ENCODE peak calls at places on chromosomes 13 and 19, in four cellular contexts. X is GM06990, A is left ventricle myocardium inferior, L is fibroblast of lung. U is an unnamed sample.

GRCh38 chr13:26328326-26328725 is 74.4 kb downstream of the CDK8 start:
- DNase-seq in X (no peak), A (no peak), L (no peak), U (no peak)

GRCh38 chr19:13842294-13843103 is 34.4 kb upstream of the NANOS3 start:
- DNase-seq in L (peak; percentile 72), X (peak; percentile 79), A (peak; percentile 91), U (no peak)

GRCh38 chr19:52343548-52343947 is 7.5 kb downstream of the ZNF610 start:
- DNase-seq in L (peak; percentile 23), A (peak; percentile 20), X (no peak), U (peak; percentile 4)

GRCh38 chr13:36858285-36858684 is 39.3 kb downstream of the RFXAP start:
- DNase-seq in L (peak; percentile 63), X (no peak), A (no peak), U (peak; percentile 61)

GRCh38 chr19:926595-927043 is 784 bp downstream of the ARID3A start:
- DNase-seq in A (peak; percentile 70), X (peak; percentile 71), L (no peak), U (no peak)

GRCh38 chr13:85303630-85304029 is 495.6 kb downstream of the SLITRK6 start:
- DNase-seq in X (no peak), L (no peak), A (no peak), U (no peak)

GRCh38 chr19:1725100-1726064 is 27.9 kb upstream of the ONECUT3 start:
- DNase-seq in A (peak; percentile 52), L (peak; percentile 34), X (peak; percentile 47), U (no peak)

GRCh38 chr19:46355991-46356669 is 9.2 kb downstream of the PPP5C start:
- DNase-seq in A (no peak), X (no peak), L (no peak), U (no peak)

GRCh38 chr13:21501709-21502108 is 42.6 kb upstream of the ZDHHC20 start:
- DNase-seq in L (no peak), A (no peak), X (no peak), U (no peak)

GRCh38 chr13:111411186-111411858 is 90.9 kb downstream of the TEX29 start:
- DNase-seq in L (no peak), A (no peak), X (no peak), U (no peak)

GRCh38 chr19:40690699-40691420 is 409 bp upstream of the NUMBL start:
- DNase-seq in L (peak; percentile 93), X (peak; percentile 90), A (peak; percentile 97), U (peak; percentile 62)

GRCh38 chr19:51324082-51324481 is 12.6 kb downstream of the IGLON5 start:
- DNase-seq in A (no peak), L (no peak), X (no peak), U (no peak)

GRCh38 chr13:33480561-33480960 is 195.0 kb upstream of the STARD13 start:
- DNase-seq in X (no peak), L (no peak), A (no peak), U (no peak)

GRCh38 chr19:56253737-56254136 is 18.8 kb upstream of the EDDM13 start:
- DNase-seq in L (peak; percentile 74), A (no peak), X (peak; percentile 13), U (peak; percentile 57)

GRCh38 chr19:6772028-6772865 is at the start of gene VAV1:
- DNase-seq in A (peak; percentile 58), X (peak; percentile 92), L (no peak), U (no peak)

GRCh38 chr13:20706661-20707060 is 3.2 kb downstream of the IL17D start:
- DNase-seq in X (no peak), A (no peak), L (no peak), U (no peak)

GRCh38 chr13:38872693-38873092 is 117.9 kb downstream of the STOML3 start:
- DNase-seq in A (no peak), X (no peak), L (peak; percentile 46), U (peak; percentile 52)

GRCh38 chr13:66347718-66348117 is 882.4 kb downstream of the PCDH9 start:
- DNase-seq in X (no peak), L (no peak), A (no peak), U (peak; percentile 13)

GRCh38 chr13:110233682-110234280 is 73.2 kb downstream of the COL4A1 start:
- DNase-seq in A (no peak), X (no peak), L (no peak), U (no peak)

GRCh38 chr13:94325660-94326059 is 153.8 kb downstream of the DCT start:
- DNase-seq in L (no peak), X (no peak), A (no peak), U (no peak)

GRCh38 chr13:113864303-113864890 is 521 bp upstream of the GAS6 start:
- DNase-seq in A (no peak), L (no peak), X (no peak), U (peak; percentile 19)

GRCh38 chr19:52148256-52148655 is 8.5 kb upstream of the ZNF616 start:
- DNase-seq in X (no peak), L (no peak), A (no peak), U (no peak)

GRCh38 chr19:34676697-34677385 is at the start of gene SCGB2B2:
- DNase-seq in X (no peak), L (no peak), A (no peak), U (no peak)

GRCh38 chr13:91142572-91142971 is 204.9 kb upstream of the MIR17HG start:
- DNase-seq in A (no peak), L (peak; percentile 65), X (no peak), U (peak; percentile 67)

GRCh38 chr19:35533201-35533821 is at the start of gene GAPDHS:
- DNase-seq in A (no peak), X (no peak), L (peak; percentile 26), U (no peak)

GRCh38 chr13:74114641-74115040 is 19.6 kb downstream of the KLF12 start:
- DNase-seq in A (no peak), L (no peak), X (no peak), U (no peak)

GRCh38 chr19:17855333-17856152 is 4.2 kb upstream of the RPL18A start:
- DNase-seq in A (peak; percentile 85), L (peak; percentile 57), X (peak; percentile 81), U (peak; percentile 37)

GRCh38 chr13:75836441-75836840 is 200.3 kb downstream of the LMO7 start:
- DNase-seq in L (no peak), A (no peak), X (no peak), U (peak; percentile 18)

GRCh38 chr19:18401580-18402112 is 4.2 kb upstream of the LRRC25 start:
- DNase-seq in L (peak; percentile 83), X (peak; percentile 66), A (peak; percentile 63), U (peak; percentile 78)

GRCh38 chr13:40124648-40125045 is 469.2 kb downstream of the COG6 start:
- DNase-seq in X (no peak), L (no peak), A (no peak), U (no peak)

GRCh38 chr19:21699197-21699596 is 68.2 kb downstream of the ZNF100 start:
- DNase-seq in L (no peak), X (no peak), A (no peak), U (no peak)

GRCh38 chr13:20263393-20264044 is 31.4 kb upstream of the GJB6 start:
- DNase-seq in X (no peak), A (no peak), L (no peak), U (no peak)

GRCh38 chr19:30068528-30069395 is 126.7 kb downstream of the URI1 start:
- DNase-seq in A (no peak), X (no peak), L (no peak), U (no peak)

GRCh38 chr19:15466851-15467733 is 2.7 kb upstream of the RASAL3 start:
- DNase-seq in A (no peak), L (no peak), X (peak; percentile 87), U (peak; percentile 80)

GRCh38 chr19:8017808-8018207 is 12.4 kb upstream of the ELAVL1 start:
- DNase-seq in A (no peak), L (no peak), X (no peak), U (no peak)

GRCh38 chr19:54893406-54893805 is 12.5 kb upstream of the NCR1 start:
- DNase-seq in A (no peak), X (no peak), L (no peak), U (no peak)

GRCh38 chr19:46613525-46613924 is 11.4 kb downstream of the PTGIR start:
- DNase-seq in A (peak; percentile 13), L (no peak), X (no peak), U (no peak)

DNA sequence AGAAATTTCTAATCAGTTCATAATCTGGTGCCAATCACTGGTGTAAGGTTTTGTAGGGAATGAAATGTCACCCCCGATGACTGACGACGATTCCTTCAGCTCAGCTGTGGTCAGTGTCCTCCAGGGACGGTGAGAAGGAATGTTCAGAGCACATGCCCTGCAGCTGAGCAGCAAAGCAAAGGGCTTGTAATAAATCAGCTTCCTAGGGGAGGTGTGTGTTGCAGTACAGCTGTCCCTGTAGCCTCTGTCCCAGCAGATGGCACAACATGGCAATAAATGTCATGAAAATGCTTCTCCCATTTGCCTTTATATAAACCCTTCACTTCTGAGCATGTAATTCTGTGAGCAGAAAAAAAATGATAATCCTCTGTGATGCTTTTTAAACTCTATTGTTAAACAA is 102.4 kb downstream of the FAM216B start:
- DNase-seq in X (no peak), L (peak; percentile 61), A (no peak), U (peak; percentile 33)
- TF ChIP-seq CTCF in X (no peak), L (no peak), A (peak; percentile 42), U (no peak)

GRCh38 chr13:95641291-95641811 is 3.2 kb downstream of the DZIP1 start:
- DNase-seq in X (no peak), L (no peak), A (no peak), U (no peak)
- H3K4me3 ChIP-seq in X (no peak overlapping the region), L (no peak overlapping the region), A (peak overlapping the region; percentile 78), U (no peak overlapping the region)

GRCh38 chr19:4690362-4690761 is 20.2 kb upstream of the MYDGF start:
- DNase-seq in A (no peak), X (no peak), L (no peak), U (no peak)
- TF ChIP-seq CTCF in A (no peak), X (no peak), L (no peak), U (no peak)

GRCh38 chr19:49017666-49018351 is 918 bp upstream of the LHB start:
- DNase-seq in L (peak; percentile 47), A (peak; percentile 36), X (peak; percentile 74), U (no peak)
- H3K4me3 ChIP-seq in L (peak overlapping the region; percentile 38), A (peak overlapping the region; percentile 63), X (peak overlapping the region; percentile 39), U (peak overlapping the region; percentile 36)

U was measured in bronchial epithelial cell.